ENCODE peak calls at places on chromosomes 3 and 15, in ten cellular contexts. M is Peyer's patch, K is esophagus muscularis mucosa, J is IMR-90, H is transverse colon, I is NB4, N is A549, W is tibial nerve, Z is body of pancreas, S is stomach. O is an unnamed sample.

GRCh38 chr15:71596672-71597071 is 213.7 kb upstream of the NR2E3 start:
- DNase-seq in M (no peak), K (peak), J (peak), H (peak), I (no peak), N (peak), W (peak), Z (peak), S (peak), O (peak)

GRCh38 chr3:172153335-172153861 is 114.0 kb downstream of the FNDC3B start:
- DNase-seq in M (peak), K (peak), J (peak), H (peak), I (peak), N (peak), W (peak), Z (peak), S (peak), O (peak)

GRCh38 chr3:193744048-193744821 is 151.2 kb downstream of the OPA1 start:
- DNase-seq in M (no peak), K (no peak), J (no peak), H (no peak), I (no peak), N (peak), W (no peak), Z (peak), S (peak), O (no peak)

GRCh38 chr3:134652409-134652831 is 1.6 kb upstream of the KY start:
- DNase-seq in M (no peak), K (peak), J (peak), H (no peak), I (no peak), N (no peak), W (no peak), Z (no peak), S (peak), O (peak)

GRCh38 chr15:78075490-78076230 is 1.9 kb downstream of the TBC1D2B start:
- DNase-seq in M (peak), K (no peak), J (peak), H (peak), I (peak), N (peak), W (peak), Z (peak), S (peak), O (no peak)

GRCh38 chr15:29669823-29670222 is 152.4 kb downstream of the TJP1 start:
- DNase-seq in M (no peak), K (no peak), J (peak), H (no peak), I (no peak), N (peak), W (no peak), Z (no peak), S (no peak), O (no peak)

GRCh38 chr15:23647421-23648375 is at the start of gene MAGEL2:
- DNase-seq in M (no peak), K (no peak), J (no peak), H (no peak), I (peak), N (no peak), W (no peak), Z (peak), S (no peak), O (no peak)

GRCh38 chr3:68306571-68306970 is 625.8 kb downstream of the TAFA4 start:
- DNase-seq in M (no peak), K (no peak), J (no peak), H (no peak), I (peak), N (no peak), W (no peak), Z (no peak), S (no peak), O (no peak)

GRCh38 chr15:65806387-65806786 is 14.3 kb upstream of the DENND4A start:
- DNase-seq in M (no peak), K (no peak), J (no peak), H (no peak), I (no peak), N (no peak), W (no peak), Z (no peak), S (no peak), O (no peak)

GRCh38 chr3:123028233-123028828 is 768 bp upstream of the SEMA5B start:
- DNase-seq in M (peak), K (no peak), J (peak), H (peak), I (peak), N (peak), W (peak), Z (peak), S (no peak), O (peak)

GRCh38 chr3:177932346-177932745 is 603.9 kb upstream of the KCNMB2 start:
- DNase-seq in M (no peak), K (no peak), J (no peak), H (no peak), I (no peak), N (no peak), W (no peak), Z (no peak), S (no peak), O (no peak)

GRCh38 chr15:98658831-98659699 is 10.7 kb downstream of the IGF1R start:
- DNase-seq in M (peak), K (no peak), J (peak), H (peak), I (peak), N (peak), W (no peak), Z (peak), S (no peak), O (peak)

GRCh38 chr3:30586806-30587486 is 19.5 kb upstream of the TGFBR2 start:
- DNase-seq in M (no peak), K (no peak), J (no peak), H (no peak), I (no peak), N (no peak), W (no peak), Z (no peak), S (no peak), O (no peak)

GRCh38 chr3:30586091-30586805 is 20.2 kb upstream of the TGFBR2 start:
- DNase-seq in M (no peak), K (no peak), J (no peak), H (no peak), I (no peak), N (no peak), W (no peak), Z (no peak), S (no peak), O (no peak)

GRCh38 chr3:30585654-30586053 is 20.7 kb upstream of the TGFBR2 start:
- DNase-seq in M (no peak), K (no peak), J (no peak), H (no peak), I (no peak), N (no peak), W (no peak), Z (no peak), S (no peak), O (no peak)

GRCh38 chr3:30583973-30584372 is 22.4 kb upstream of the TGFBR2 start:
- DNase-seq in M (no peak), K (no peak), J (no peak), H (no peak), I (no peak), N (no peak), W (no peak), Z (no peak), S (no peak), O (no peak)

GRCh38 chr3:30587876-30588275 is 18.5 kb upstream of the TGFBR2 start:
- DNase-seq in M (no peak), K (no peak), J (no peak), H (no peak), I (no peak), N (no peak), W (no peak), Z (no peak), S (no peak), O (no peak)
- TF ChIP-seq CTCF in M (no peak), K (no peak), J (no peak), H (no peak), I (no peak), N (no peak), W (no peak), Z (no peak), S (no peak), O (no peak)

DNA sequence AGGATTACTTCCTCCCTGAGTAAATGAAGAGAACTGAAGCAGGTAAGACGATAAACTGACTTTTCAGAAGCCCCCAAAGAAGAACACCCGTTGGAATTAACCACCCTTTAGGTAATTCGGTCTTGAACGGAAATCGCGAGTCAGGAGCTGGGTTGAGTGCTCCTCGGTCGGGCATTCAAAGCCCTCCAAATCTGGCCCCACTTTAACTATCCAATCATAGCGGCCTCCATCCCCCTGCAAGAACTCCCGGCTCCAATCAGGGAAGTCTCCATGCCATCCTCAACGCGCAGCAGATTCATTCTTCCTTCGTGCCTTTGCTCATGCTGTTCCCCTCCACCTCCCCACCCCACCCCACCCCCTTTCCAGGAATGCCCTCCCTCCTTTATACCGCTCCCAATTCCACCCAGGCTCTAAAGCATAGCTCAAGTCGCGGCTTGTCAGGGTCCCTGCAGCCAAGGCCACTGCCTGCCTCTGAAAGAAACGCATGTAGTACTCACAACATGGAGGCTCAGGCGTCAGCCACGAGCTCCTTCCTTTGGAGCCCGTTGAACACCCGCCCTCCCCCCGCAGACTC is 645 bp upstream of the RFX7 start:
- DNase-seq in M (peak), K (peak), J (peak), H (peak), I (peak), N (peak), W (no peak), Z (peak), S (peak), O (peak)
- TF ChIP-seq POLR2A in M (no peak), K (no peak), J (no peak), H (no peak), I (no peak), N (peak), W (no peak), Z (no peak), S (no peak), O (no peak)

GRCh38 chr15:64096486-64097431 is 977 bp downstream of the SNX1 start:
- DNase-seq in M (no peak), K (no peak), J (peak), H (no peak), I (peak), N (peak), W (no peak), Z (no peak), S (no peak), O (no peak)
- TF ChIP-seq CTCF in M (no peak), K (peak), J (peak), H (no peak), I (no peak), N (no peak), W (no peak), Z (no peak), S (no peak), O (no peak)

GRCh38 chr3:14465425-14465824 is 63.0 kb downstream of the SLC6A6 start:
- DNase-seq in M (no peak), K (no peak), J (no peak), H (no peak), I (no peak), N (no peak), W (no peak), Z (no peak), S (no peak), O (no peak)
- TF ChIP-seq POLR2A in M (no peak), K (no peak), J (no peak), H (no peak), I (no peak), N (no peak), W (no peak), Z (no peak), S (no peak), O (no peak)